ENCODE peak calls at places on chromosomes 12 and 14, in six cellular contexts. One of them, this sample, is unnamed.

GRCh38 chr14:50018236-50019210 is 97.8 kb downstream of the VCPKMT start:
- DNase-seq in MCF 10A: peak; percentile 47
- DNase-seq in tibial nerve: peak; percentile 48
- DNase-seq in AG09309: no peak
- DNase-seq in suprapubic skin: no peak
- DNase-seq in RWPE1: peak; percentile 63
- DNase-seq in this sample: no peak

GRCh38 chr14:39232554-39233415 is 930 bp upstream of the MIA2 start:
- DNase-seq in suprapubic skin: no peak
- DNase-seq in MCF 10A: peak; percentile 57
- DNase-seq in AG09309: peak; percentile 40
- DNase-seq in RWPE1: no peak
- DNase-seq in tibial nerve: no peak
- DNase-seq in this sample: no peak

GRCh38 chr12:30822385-30823139 is 67.8 kb upstream of the CAPRIN2 start:
- DNase-seq in suprapubic skin: peak; percentile 84
- DNase-seq in RWPE1: peak; percentile 24
- DNase-seq in AG09309: no peak
- DNase-seq in tibial nerve: peak; percentile 47
- DNase-seq in MCF 10A: peak; percentile 39
- DNase-seq in this sample: peak; percentile 75

GRCh38 chr12:15163001-15163400 is 58.2 kb downstream of the RERG start:
- DNase-seq in RWPE1: no peak
- DNase-seq in tibial nerve: no peak
- DNase-seq in MCF 10A: peak; percentile 28
- DNase-seq in AG09309: no peak
- DNase-seq in suprapubic skin: no peak
- DNase-seq in this sample: no peak

GRCh38 chr14:100442473-100443260 is 119.5 kb downstream of the SLC25A47 start:
- DNase-seq in RWPE1: no peak
- DNase-seq in AG09309: no peak
- DNase-seq in tibial nerve: no peak
- DNase-seq in MCF 10A: no peak
- DNase-seq in suprapubic skin: no peak
- DNase-seq in this sample: no peak

GRCh38 chr12:15928870-15929571 is 17.9 kb downstream of the DERA start:
- DNase-seq in AG09309: no peak
- DNase-seq in MCF 10A: no peak
- DNase-seq in tibial nerve: no peak
- DNase-seq in RWPE1: no peak
- DNase-seq in suprapubic skin: no peak
- DNase-seq in this sample: no peak

GRCh38 chr12:54444202-54444601 is 25.1 kb upstream of the ITGA5 start:
- DNase-seq in MCF 10A: no peak
- DNase-seq in AG09309: no peak
- DNase-seq in tibial nerve: no peak
- DNase-seq in suprapubic skin: no peak
- DNase-seq in RWPE1: no peak
- DNase-seq in this sample: no peak

GRCh38 chr14:22276913-22277816 is 311.9 kb downstream of the DAD1 start:
- DNase-seq in RWPE1: no peak
- DNase-seq in tibial nerve: no peak
- DNase-seq in suprapubic skin: no peak
- DNase-seq in MCF 10A: peak; percentile 34
- DNase-seq in AG09309: no peak
- DNase-seq in this sample: no peak

GRCh38 chr12:104740668-104741067 is 217.4 kb downstream of the SLC41A2 start:
- DNase-seq in tibial nerve: no peak
- DNase-seq in suprapubic skin: no peak
- DNase-seq in MCF 10A: no peak
- DNase-seq in RWPE1: no peak
- DNase-seq in AG09309: no peak
- DNase-seq in this sample: no peak

GRCh38 chr12:106134294-106134949 is 4.3 kb downstream of the NUAK1 start:
- DNase-seq in AG09309: no peak
- DNase-seq in tibial nerve: no peak
- DNase-seq in MCF 10A: peak; percentile 65
- DNase-seq in RWPE1: no peak
- DNase-seq in suprapubic skin: no peak
- DNase-seq in this sample: no peak

GRCh38 chr12:117006333-117006732 is 92.9 kb downstream of the TESC start:
- DNase-seq in RWPE1: no peak
- DNase-seq in MCF 10A: no peak
- DNase-seq in tibial nerve: no peak
- DNase-seq in AG09309: no peak
- DNase-seq in suprapubic skin: no peak
- DNase-seq in this sample: no peak

GRCh38 chr14:95044463-95045254 is 112.7 kb downstream of the DICER1 start:
- DNase-seq in MCF 10A: no peak
- DNase-seq in AG09309: no peak
- DNase-seq in RWPE1: no peak
- DNase-seq in tibial nerve: no peak
- DNase-seq in suprapubic skin: peak; percentile 67
- DNase-seq in this sample: peak; percentile 51

GRCh38 chr12:80692114-80692513 is 15.3 kb upstream of the MYF6 start:
- DNase-seq in MCF 10A: no peak
- DNase-seq in AG09309: no peak
- DNase-seq in tibial nerve: no peak
- DNase-seq in RWPE1: no peak
- DNase-seq in suprapubic skin: no peak
- DNase-seq in this sample: no peak

GRCh38 chr12:116314477-116314876 is 37.0 kb upstream of the MED13L start:
- DNase-seq in suprapubic skin: no peak
- DNase-seq in tibial nerve: no peak
- DNase-seq in RWPE1: no peak
- DNase-seq in AG09309: no peak
- DNase-seq in MCF 10A: no peak
- DNase-seq in this sample: no peak

GRCh38 chr12:123513805-123514204 is 19.7 kb downstream of the RILPL1 start:
- DNase-seq in tibial nerve: no peak
- DNase-seq in suprapubic skin: no peak
- DNase-seq in AG09309: no peak
- DNase-seq in MCF 10A: no peak
- DNase-seq in RWPE1: no peak
- DNase-seq in this sample: no peak

GRCh38 chr14:42927313-42927712 is 1320.6 kb downstream of the LRFN5 start:
- DNase-seq in tibial nerve: no peak
- DNase-seq in AG09309: no peak
- DNase-seq in RWPE1: no peak
- DNase-seq in suprapubic skin: no peak
- DNase-seq in MCF 10A: peak; percentile 26
- DNase-seq in this sample: no peak

GRCh38 chr12:107990325-107990724 is 138.8 kb upstream of the WSCD2 start:
- DNase-seq in RWPE1: no peak
- DNase-seq in MCF 10A: peak; percentile 51
- DNase-seq in tibial nerve: peak; percentile 12
- DNase-seq in AG09309: no peak
- DNase-seq in suprapubic skin: no peak
- DNase-seq in this sample: no peak

GRCh38 chr12:62907561-62907960 is 27.4 kb downstream of the PPM1H start:
- DNase-seq in AG09309: no peak
- DNase-seq in tibial nerve: no peak
- DNase-seq in suprapubic skin: no peak
- DNase-seq in RWPE1: no peak
- DNase-seq in MCF 10A: no peak
- DNase-seq in this sample: no peak

GRCh38 chr12:3225796-3226180 is 148.6 kb downstream of the TSPAN9 start:
- DNase-seq in MCF 10A: no peak
- DNase-seq in AG09309: no peak
- DNase-seq in suprapubic skin: no peak
- DNase-seq in tibial nerve: no peak
- DNase-seq in RWPE1: no peak
- DNase-seq in this sample: no peak

DNA sequence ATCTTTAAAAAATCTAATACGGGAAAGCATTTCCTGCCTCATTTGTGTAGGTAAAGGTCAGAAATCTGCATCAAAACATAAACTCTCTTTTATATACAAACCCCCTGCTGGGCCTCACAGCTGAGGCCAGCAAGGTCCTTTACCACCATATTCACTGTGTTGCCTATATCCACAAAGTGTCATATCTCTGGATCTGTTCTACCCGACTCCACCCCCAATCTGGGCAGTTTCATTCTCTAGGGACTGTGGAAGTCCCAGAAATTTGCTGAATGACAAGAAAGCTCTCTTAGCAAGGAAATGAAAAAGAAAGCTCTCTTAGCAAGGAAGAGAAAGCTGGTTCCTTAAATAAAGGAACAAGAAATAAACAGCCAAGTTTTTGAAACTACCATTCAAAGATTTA is 301.7 kb downstream of the KCNH5 start:
- DNase-seq in AG09309: no peak
- DNase-seq in tibial nerve: no peak
- DNase-seq in suprapubic skin: no peak
- DNase-seq in RWPE1: no peak
- DNase-seq in MCF 10A: no peak
- DNase-seq in this sample: no peak
- TF ChIP-seq CTCF in AG09309: no peak
- TF ChIP-seq CTCF in tibial nerve: no peak
- TF ChIP-seq CTCF in suprapubic skin: no peak
- TF ChIP-seq CTCF in RWPE1: no peak
- TF ChIP-seq CTCF in MCF 10A: no peak
- TF ChIP-seq CTCF in this sample: no peak

GRCh38 chr14:103209054-103209453 is 85.8 kb downstream of the TNFAIP2 start:
- DNase-seq in tibial nerve: no peak
- DNase-seq in suprapubic skin: no peak
- DNase-seq in MCF 10A: no peak
- DNase-seq in RWPE1: no peak
- DNase-seq in AG09309: no peak
- DNase-seq in this sample: no peak
- TF ChIP-seq CTCF in tibial nerve: no peak
- TF ChIP-seq CTCF in suprapubic skin: no peak
- TF ChIP-seq CTCF in MCF 10A: no peak
- TF ChIP-seq CTCF in RWPE1: no peak
- TF ChIP-seq CTCF in AG09309: peak; percentile 41
- TF ChIP-seq CTCF in this sample: peak; percentile 49

GRCh38 chr14:106277503-106277902 is 751.1 kb downstream of the TMEM121 start:
- DNase-seq in tibial nerve: no peak
- DNase-seq in RWPE1: no peak
- DNase-seq in suprapubic skin: no peak
- DNase-seq in MCF 10A: peak; percentile 30
- DNase-seq in AG09309: no peak
- DNase-seq in this sample: no peak
- TF ChIP-seq CTCF in tibial nerve: no peak
- TF ChIP-seq CTCF in RWPE1: peak; percentile 49
- TF ChIP-seq CTCF in suprapubic skin: no peak
- TF ChIP-seq CTCF in MCF 10A: peak; percentile 67
- TF ChIP-seq CTCF in AG09309: no peak
- TF ChIP-seq CTCF in this sample: no peak

GRCh38 chr12:120437735-120438494 is at the start of gene COX6A1:
- DNase-seq in AG09309: peak; percentile 85
- DNase-seq in MCF 10A: peak; percentile 98
- DNase-seq in suprapubic skin: peak; percentile 98
- DNase-seq in RWPE1: peak; percentile 99
- DNase-seq in tibial nerve: peak; percentile 86
- DNase-seq in this sample: peak; percentile 94
- TF ChIP-seq CTCF in AG09309: peak; percentile 10
- TF ChIP-seq CTCF in MCF 10A: no peak
- TF ChIP-seq CTCF in suprapubic skin: no peak
- TF ChIP-seq CTCF in RWPE1: peak; percentile 33
- TF ChIP-seq CTCF in tibial nerve: no peak
- TF ChIP-seq CTCF in this sample: no peak

GRCh38 chr14:93207468-93208308 is 632 bp downstream of the UBR7 start:
- DNase-seq in suprapubic skin: no peak
- DNase-seq in AG09309: no peak
- DNase-seq in tibial nerve: peak; percentile 37
- DNase-seq in RWPE1: peak; percentile 58
- DNase-seq in MCF 10A: peak; percentile 50
- DNase-seq in this sample: no peak
- TF ChIP-seq CTCF in suprapubic skin: no peak
- TF ChIP-seq CTCF in AG09309: peak; percentile 56
- TF ChIP-seq CTCF in tibial nerve: no peak
- TF ChIP-seq CTCF in RWPE1: peak; percentile 44
- TF ChIP-seq CTCF in MCF 10A: peak; percentile 15
- TF ChIP-seq CTCF in this sample: no peak

GRCh38 chr12:122500685-122501488 is at the start of gene ZCCHC8:
- DNase-seq in RWPE1: peak; percentile 95
- DNase-seq in suprapubic skin: peak; percentile 97
- DNase-seq in MCF 10A: peak; percentile 99
- DNase-seq in tibial nerve: peak; percentile 93
- DNase-seq in AG09309: peak; percentile 91
- DNase-seq in this sample: peak; percentile 97
- TF ChIP-seq CTCF in RWPE1: no peak
- TF ChIP-seq CTCF in suprapubic skin: no peak
- TF ChIP-seq CTCF in MCF 10A: no peak
- TF ChIP-seq CTCF in tibial nerve: no peak
- TF ChIP-seq CTCF in AG09309: no peak
- TF ChIP-seq CTCF in this sample: peak; percentile 45

GRCh38 chr14:102975662-102976061 is 53.2 kb downstream of the AMN start:
- DNase-seq in tibial nerve: no peak
- DNase-seq in suprapubic skin: no peak
- DNase-seq in RWPE1: no peak
- DNase-seq in MCF 10A: no peak
- DNase-seq in AG09309: no peak
- DNase-seq in this sample: no peak
- TF ChIP-seq CTCF in tibial nerve: no peak
- TF ChIP-seq CTCF in suprapubic skin: no peak
- TF ChIP-seq CTCF in RWPE1: no peak
- TF ChIP-seq CTCF in MCF 10A: no peak
- TF ChIP-seq CTCF in AG09309: no peak
- TF ChIP-seq CTCF in this sample: no peak

GRCh38 chr12:58204086-58204485 is 262.7 kb downstream of the ATP23 start:
- DNase-seq in suprapubic skin: no peak
- DNase-seq in tibial nerve: no peak
- DNase-seq in MCF 10A: no peak
- DNase-seq in RWPE1: no peak
- DNase-seq in AG09309: no peak
- DNase-seq in this sample: no peak

GRCh38 chr12:58206876-58207275 is 265.5 kb downstream of the ATP23 start:
- DNase-seq in suprapubic skin: no peak
- DNase-seq in AG09309: no peak
- DNase-seq in MCF 10A: no peak
- DNase-seq in tibial nerve: no peak
- DNase-seq in RWPE1: no peak
- DNase-seq in this sample: no peak

DNA sequence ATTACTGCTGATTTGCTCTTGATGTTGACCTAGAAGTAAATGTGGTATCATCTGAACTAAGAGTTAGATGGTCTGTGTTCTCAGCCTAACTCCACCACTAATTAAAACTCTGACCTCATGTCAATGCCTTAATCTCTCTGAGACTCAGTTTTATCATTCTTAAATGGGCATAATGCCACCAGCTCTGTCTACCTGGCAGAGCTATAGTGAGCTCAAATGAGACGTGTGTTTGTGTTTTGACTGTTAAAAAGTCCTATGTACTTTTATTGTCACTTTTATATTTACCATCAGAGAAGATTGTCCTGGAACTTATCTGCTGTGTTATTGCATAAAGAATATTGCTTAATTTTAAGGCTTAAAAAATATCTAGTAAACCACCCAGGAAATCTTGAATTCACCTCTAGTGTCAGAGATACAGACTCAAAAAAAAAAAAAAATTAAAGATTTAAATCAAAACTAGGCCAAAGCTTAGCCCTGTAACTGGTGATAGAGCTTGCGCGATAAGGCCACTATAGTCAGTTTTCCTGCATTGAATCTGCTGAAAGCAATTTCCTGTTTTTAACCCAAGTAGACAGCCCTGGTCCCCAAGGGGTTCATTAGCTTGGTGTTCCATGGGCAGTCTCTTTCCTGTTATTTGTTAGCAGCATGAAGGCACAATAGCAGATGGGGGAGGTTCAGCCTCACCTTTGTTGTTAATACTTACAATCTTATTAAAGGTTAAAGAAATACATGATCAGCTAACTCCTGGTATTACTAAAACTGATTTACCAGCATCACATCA is 261.8 kb downstream of the ATP23 start:
- DNase-seq in RWPE1: no peak
- DNase-seq in AG09309: no peak
- DNase-seq in tibial nerve: no peak
- DNase-seq in suprapubic skin: no peak
- DNase-seq in MCF 10A: no peak
- DNase-seq in this sample: no peak
- TF ChIP-seq CTCF in RWPE1: no peak
- TF ChIP-seq CTCF in AG09309: no peak
- TF ChIP-seq CTCF in tibial nerve: no peak
- TF ChIP-seq CTCF in suprapubic skin: no peak
- TF ChIP-seq CTCF in MCF 10A: no peak
- TF ChIP-seq CTCF in this sample: no peak